ENCODE peak calls at places on chromosomes 5 and 9, in four cellular contexts. D is HCT116, A is OCI-LY7, K is PC-3. C is an unnamed sample.

GRCh38 chr9:133618726-133619125 is 9.5 kb upstream of the FAM163B start:
- DNase-seq in D (no peak), A (no peak), K (no peak), C (no peak)

GRCh38 chr5:133459474-133460155 is 152.7 kb downstream of the FSTL4 start:
- DNase-seq in D (no peak), A (no peak), K (no peak), C (no peak)

GRCh38 chr9:89920131-89920530 is 315.3 kb downstream of the GADD45G start:
- DNase-seq in D (no peak), A (no peak), K (no peak), C (no peak)

GRCh38 chr9:99046542-99047071 is 58.3 kb upstream of the TGFBR1 start:
- DNase-seq in D (no peak), A (no peak), K (no peak), C (no peak)

GRCh38 chr5:105905392-105905791 is 1765.3 kb downstream of the EFNA5 start:
- DNase-seq in D (no peak), A (no peak), K (peak; percentile 67), C (peak; percentile 34)

GRCh38 chr9:114336157-114336556 is 6.5 kb downstream of the ORM2 start:
- DNase-seq in D (no peak), A (no peak), K (no peak), C (no peak)

GRCh38 chr9:129231759-129232158 is 53.7 kb upstream of the IER5L start:
- DNase-seq in D (no peak), A (no peak), K (no peak), C (no peak)

GRCh38 chr5:113340537-113340936 is 94.3 kb downstream of the TSSK1B start:
- DNase-seq in D (no peak), A (no peak), K (peak; percentile 27), C (no peak)

GRCh38 chr5:30194595-30194994 is 998.9 kb upstream of the CDH6 start:
- DNase-seq in D (no peak), A (no peak), K (no peak), C (no peak)

GRCh38 chr9:35834260-35835215 is 5.5 kb downstream of the TMEM8B start:
- DNase-seq in D (no peak), A (peak; percentile 30), K (no peak), C (no peak)

GRCh38 chr5:115336201-115336720 is 39.8 kb upstream of the CCDC112 start:
- DNase-seq in D (no peak), A (no peak), K (no peak), C (no peak)

GRCh38 chr5:114565871-114566270 is 204.0 kb downstream of the KCNN2 start:
- DNase-seq in D (no peak), A (no peak), K (no peak), C (no peak)

GRCh38 chr9:126403451-126403850 is 76.8 kb downstream of the MVB12B start:
- DNase-seq in D (no peak), A (no peak), K (no peak), C (no peak)

GRCh38 chr9:33466565-33467495 is 6.9 kb downstream of the NOL6 start:
- DNase-seq in D (no peak), A (peak; percentile 60), K (peak; percentile 59), C (peak; percentile 36)

GRCh38 chr5:167305591-167306213 is 985.7 kb upstream of the WWC1 start:
- DNase-seq in D (no peak), A (no peak), K (no peak), C (no peak)

GRCh38 chr5:154087260-154087659 is 48.5 kb downstream of the MFAP3 start:
- DNase-seq in D (no peak), A (no peak), K (no peak), C (peak; percentile 55)

GRCh38 chr5:99169309-99169708 is 240.5 kb upstream of the CHD1 start:
- DNase-seq in D (peak; percentile 8), A (no peak), K (peak; percentile 47), C (no peak)

GRCh38 chr9:82894961-82895902 is 167.7 kb downstream of the RASEF start:
- DNase-seq in D (no peak), A (no peak), K (no peak), C (no peak)
- H3K9me2 ChIP-seq in D (no peaks in the 10 kb centered on the region), A (no peaks in the 10 kb centered on the region), K (no peaks in the 10 kb centered on the region), C (no peaks in the 10 kb centered on the region)

GRCh38 chr5:116911074-116911473 is 336.5 kb upstream of the SEMA6A start:
- DNase-seq in D (no peak), A (peak; percentile 52), K (no peak), C (no peak)

GRCh38 chr5:116914869-116915504 is 340.4 kb upstream of the SEMA6A start:
- DNase-seq in D (no peak), A (no peak), K (no peak), C (no peak)
- H3K9me2 ChIP-seq in D (no peaks in the 10 kb centered on the region), A (no peaks in the 10 kb centered on the region), K (no peaks in the 10 kb centered on the region), C (no peaks in the 10 kb centered on the region)

DNA sequence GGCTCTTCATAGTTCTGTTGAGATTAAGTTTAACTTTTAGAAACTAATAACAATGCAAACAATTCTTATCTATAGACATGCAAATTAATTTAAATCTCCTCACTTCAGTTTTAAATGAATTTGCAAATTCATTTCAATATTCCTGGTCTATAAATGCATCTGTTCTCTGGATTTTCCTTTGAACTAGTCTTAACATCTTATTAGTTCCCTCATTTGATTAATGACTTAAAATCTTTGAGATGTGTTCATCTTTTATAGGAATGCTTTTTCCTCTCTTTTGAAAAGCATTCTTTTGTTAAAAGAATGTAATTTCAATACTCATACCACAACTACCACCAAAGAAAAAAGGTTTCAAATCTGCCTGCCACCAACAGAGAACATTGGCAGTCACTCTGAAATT is 169.4 kb downstream of the RASEF start:
- DNase-seq in D (no peak), A (no peak), K (no peak), C (no peak)
- H3K9me2 ChIP-seq in D (no peaks in the 10 kb centered on the region), A (no peaks in the 10 kb centered on the region), K (no peaks in the 10 kb centered on the region), C (no peaks in the 10 kb centered on the region)

DNA sequence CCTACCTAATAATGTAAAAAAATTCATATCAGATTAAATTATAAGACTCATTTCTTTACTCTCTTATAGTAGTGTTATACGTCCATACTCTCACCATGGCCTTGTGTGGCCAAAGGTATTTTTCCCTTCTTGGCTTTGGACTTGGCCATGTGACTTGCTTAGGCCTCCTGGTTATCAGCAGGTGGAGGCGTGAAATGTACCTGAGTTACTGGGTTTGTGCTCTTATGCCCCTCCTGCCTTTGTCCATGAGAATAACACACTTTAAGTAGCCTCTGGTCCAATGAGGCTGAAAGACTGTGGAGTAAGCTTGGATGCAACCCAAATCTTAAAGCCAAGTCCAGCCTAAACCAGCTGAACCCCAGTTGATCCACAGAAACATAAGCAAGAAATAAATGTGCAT is 68.7 kb downstream of the RETREG1 start:
- DNase-seq in D (no peak), A (no peak), K (no peak), C (no peak)
- H3K9me2 ChIP-seq in D (no peaks in the 10 kb centered on the region), A (no peaks in the 10 kb centered on the region), K (no peaks in the 10 kb centered on the region), C (no peaks in the 10 kb centered on the region)

DNA sequence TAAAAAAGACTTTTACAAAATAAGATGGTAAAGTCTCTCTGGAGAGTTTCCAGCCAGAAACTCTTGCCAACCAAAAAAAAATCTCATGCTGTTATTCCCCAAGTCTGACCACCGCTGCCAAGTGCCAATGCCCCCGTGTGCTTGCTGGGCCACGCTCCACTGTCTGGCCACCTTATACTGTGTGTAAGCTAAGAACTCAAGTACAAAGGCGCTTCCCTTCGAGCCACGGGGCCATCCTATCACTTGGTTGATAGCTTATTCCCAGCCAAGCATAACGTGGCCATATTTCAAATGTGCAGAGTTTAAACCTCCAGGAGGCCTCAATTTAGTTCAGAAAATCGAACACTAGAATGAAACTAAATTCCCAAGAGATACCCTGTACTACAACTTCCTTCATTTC is 36.0 kb downstream of the ROR2 start:
- DNase-seq in D (no peak), A (no peak), K (no peak), C (no peak)
- H3K9me2 ChIP-seq in D (no peaks in the 10 kb centered on the region), A (no peaks in the 10 kb centered on the region), K (no peaks in the 10 kb centered on the region), C (no peaks in the 10 kb centered on the region)

GRCh38 chr9:87595605-87596004 is 97.9 kb downstream of the DAPK1 start:
- DNase-seq in D (no peak), A (no peak), K (no peak), C (no peak)

GRCh38 chr9:87590996-87591395 is 93.3 kb downstream of the DAPK1 start:
- DNase-seq in D (no peak), A (no peak), K (no peak), C (no peak)

GRCh38 chr9:87594218-87594617 is 96.6 kb downstream of the DAPK1 start:
- DNase-seq in D (no peak), A (no peak), K (no peak), C (no peak)

GRCh38 chr9:87594662-87595061 is 97.0 kb downstream of the DAPK1 start:
- DNase-seq in D (no peak), A (no peak), K (no peak), C (peak; percentile 48)

GRCh38 chr9:87592554-87593394 is 95.1 kb downstream of the DAPK1 start:
- DNase-seq in D (no peak), A (no peak), K (no peak), C (no peak)
- H3K9me2 ChIP-seq in D (no peaks in the 10 kb centered on the region), A (no peaks in the 10 kb centered on the region), K (no peaks in the 10 kb centered on the region), C (no peaks in the 10 kb centered on the region)

GRCh38 chr9:136864996-136865767 is 926 bp downstream of the EDF1 start:
- DNase-seq in D (no peak), A (no peak), K (no peak), C (no peak)
- H3K9me2 ChIP-seq in D (no peaks in the 10 kb centered on the region), A (no peaks in the 10 kb centered on the region), K (no peaks in the 10 kb centered on the region), C (no peaks in the 10 kb centered on the region)

GRCh38 chr5:108763222-108763864 is 15.6 kb downstream of the FER start:
- DNase-seq in D (no peak), A (no peak), K (no peak), C (no peak)
- H3K9me2 ChIP-seq in D (no peaks in the 10 kb centered on the region), A (no peaks in the 10 kb centered on the region), K (no peaks in the 10 kb centered on the region), C (no peaks in the 10 kb centered on the region)

GRCh38 chr5:5398046-5398445 is 24.4 kb upstream of the ICE1 start:
- DNase-seq in D (no peak), A (no peak), K (peak; percentile 34), C (no peak)
- H3K9me2 ChIP-seq in D (no peaks in the 10 kb centered on the region), A (no peaks in the 10 kb centered on the region), K (no peaks in the 10 kb centered on the region), C (no peaks in the 10 kb centered on the region)